ENCODE peak calls at places on chromosomes 7 and 10, in nine cellular contexts. M is thyroid gland, Q is heart left ventricle, J is HCT116, Z is H1, I is right lobe of liver, X is transverse colon, P is stomach, L is tibial nerve. S is an unnamed sample. For H3K36me3 and H3K4me1, the result is how much of the 10 kb centered on the place peaks cover.

GRCh38 chr10:128480601-128481000 is 354.4 kb upstream of the MKI67 start:
- DNase-seq in M (no peak), Q (no peak), J (no peak), Z (no peak), I (no peak), X (no peak), P (no peak), L (no peak), S (no peak)

GRCh38 chr10:11145498-11145855 is 127.8 kb downstream of the CELF2 start:
- DNase-seq in M (no peak), Q (peak), J (no peak), Z (no peak), I (no peak), X (peak), P (peak), L (no peak), S (no peak)

GRCh38 chr7:135186841-135187253 is 16.3 kb upstream of the CYREN start:
- DNase-seq in M (no peak), Q (no peak), J (no peak), Z (no peak), I (no peak), X (no peak), P (peak), L (no peak), S (no peak)

GRCh38 chr7:131604841-131605279 is 48.4 kb upstream of the PODXL start:
- DNase-seq in M (no peak), Q (no peak), J (no peak), Z (peak), I (no peak), X (no peak), P (no peak), L (no peak), S (no peak)

GRCh38 chr10:31099664-31100063 is 68.0 kb upstream of the ZNF438 start:
- DNase-seq in M (no peak), Q (no peak), J (peak), Z (peak), I (no peak), X (peak), P (peak), L (no peak), S (no peak)

GRCh38 chr10:49610015-49610734 is at the start of gene SLC18A3:
- DNase-seq in M (no peak), Q (no peak), J (no peak), Z (no peak), I (no peak), X (no peak), P (no peak), L (no peak), S (no peak)

GRCh38 chr10:71848325-71849277 is 2.5 kb downstream of the PSAP start:
- DNase-seq in M (no peak), Q (no peak), J (no peak), Z (no peak), I (no peak), X (no peak), P (no peak), L (no peak), S (no peak)

GRCh38 chr7:148963583-148964509 is 64.5 kb downstream of the PDIA4 start:
- DNase-seq in M (no peak), Q (peak), J (no peak), Z (no peak), I (no peak), X (peak), P (no peak), L (no peak), S (no peak)

GRCh38 chr7:102305414-102306268 is 19.0 kb downstream of the SH2B2 start:
- DNase-seq in M (no peak), Q (no peak), J (no peak), Z (no peak), I (no peak), X (peak), P (no peak), L (no peak), S (no peak)
- H3K36me3 ChIP-seq in M (under half), Q (under half), J (under half), Z (under half), I (under half), X (under half), P (under half), L (under half), S (under half)

GRCh38 chr10:133189726-133190125 is 29.7 kb downstream of the KNDC1 start:
- DNase-seq in M (no peak), Q (no peak), J (no peak), Z (no peak), I (no peak), X (no peak), P (no peak), L (no peak), S (no peak)
- TF ChIP-seq POLR2A in M (no peak), Q (no peak), J (no peak), Z (no peak), I (no peak), X (no peak), P (no peak), L (no peak), S (no peak)

DNA sequence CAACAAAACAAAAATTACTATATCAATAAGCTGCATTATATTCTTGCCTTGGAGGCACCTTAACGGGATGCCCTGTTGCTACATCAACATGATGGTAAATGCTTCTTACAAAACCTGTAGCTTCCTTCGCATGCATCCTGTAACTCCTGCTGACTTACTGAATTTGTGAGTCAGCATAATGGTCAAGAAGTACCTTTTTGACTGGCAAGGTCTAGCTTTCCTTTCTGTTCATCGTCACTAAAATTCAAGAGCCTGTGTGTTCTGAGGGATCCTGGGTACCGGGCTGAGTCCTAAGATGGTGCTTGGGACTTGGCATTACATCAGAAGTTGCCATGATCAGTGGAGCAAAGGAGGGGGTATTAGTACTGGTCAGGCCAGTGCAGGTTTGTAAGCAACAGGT is 4.9 kb downstream of the PFKFB3 start:
- DNase-seq in M (no peak), Q (no peak), J (no peak), Z (no peak), I (no peak), X (no peak), P (no peak), L (no peak), S (no peak)
- H3K4me1 ChIP-seq in M (under half), Q (under half), J (under half), Z (under half), I (under half), X (under half), P (under half), L (under half), S (under half)

GRCh38 chr10:987635-987905 is 664 bp upstream of the GTPBP4 start:
- DNase-seq in M (no peak), Q (no peak), J (no peak), Z (no peak), I (no peak), X (no peak), P (peak), L (peak), S (no peak)
- H3K36me3 ChIP-seq in M (under half), Q (under half), J (under half), Z (under half), I (under half), X (under half), P (under half), L (under half), S (under half)

GRCh38 chr10:73730153-73730906 is 13.8 kb upstream of the SEC24C start:
- DNase-seq in M (peak), Q (peak), J (peak), Z (peak), I (peak), X (peak), P (peak), L (peak), S (peak)
- TF ChIP-seq POLR2A in M (peak), Q (no peak), J (peak), Z (peak), I (peak), X (peak), P (no peak), L (peak), S (peak)

GRCh38 chr7:80216996-80217842 is 82.6 kb downstream of the GNAI1 start:
- DNase-seq in M (no peak), Q (no peak), J (no peak), Z (no peak), I (no peak), X (no peak), P (no peak), L (no peak), S (no peak)

GRCh38 chr7:80215734-80216133 is 81.1 kb downstream of the GNAI1 start:
- DNase-seq in M (no peak), Q (no peak), J (no peak), Z (no peak), I (no peak), X (no peak), P (no peak), L (no peak), S (no peak)

GRCh38 chr7:80210400-80210799 is 75.8 kb downstream of the GNAI1 start:
- DNase-seq in M (no peak), Q (no peak), J (no peak), Z (no peak), I (no peak), X (no peak), P (no peak), L (no peak), S (no peak)

GRCh38 chr7:80218723-80219122 is 84.1 kb downstream of the GNAI1 start:
- DNase-seq in M (no peak), Q (no peak), J (peak), Z (no peak), I (no peak), X (no peak), P (no peak), L (no peak), S (no peak)

GRCh38 chr7:80213814-80214213 is 79.2 kb downstream of the GNAI1 start:
- DNase-seq in M (no peak), Q (no peak), J (no peak), Z (no peak), I (no peak), X (no peak), P (no peak), L (no peak), S (no peak)
- H3K4me1 ChIP-seq in M (under half), Q (under half), J (under half), Z (under half), I (under half), X (under half), P (under half), L (under half), S (under half)

GRCh38 chr10:125808047-125808446 is 15.0 kb downstream of the UROS start:
- DNase-seq in M (no peak), Q (no peak), J (no peak), Z (no peak), I (no peak), X (no peak), P (no peak), L (no peak), S (no peak)

GRCh38 chr10:125812128-125812527 is 10.9 kb downstream of the UROS start:
- DNase-seq in M (no peak), Q (no peak), J (no peak), Z (no peak), I (no peak), X (no peak), P (no peak), L (no peak), S (no peak)

GRCh38 chr10:125816548-125816947 is 6.5 kb downstream of the UROS start:
- DNase-seq in M (no peak), Q (no peak), J (no peak), Z (no peak), I (no peak), X (no peak), P (no peak), L (no peak), S (no peak)

GRCh38 chr10:125815764-125816163 is 7.3 kb downstream of the UROS start:
- DNase-seq in M (no peak), Q (no peak), J (no peak), Z (no peak), I (no peak), X (no peak), P (no peak), L (no peak), S (no peak)

DNA sequence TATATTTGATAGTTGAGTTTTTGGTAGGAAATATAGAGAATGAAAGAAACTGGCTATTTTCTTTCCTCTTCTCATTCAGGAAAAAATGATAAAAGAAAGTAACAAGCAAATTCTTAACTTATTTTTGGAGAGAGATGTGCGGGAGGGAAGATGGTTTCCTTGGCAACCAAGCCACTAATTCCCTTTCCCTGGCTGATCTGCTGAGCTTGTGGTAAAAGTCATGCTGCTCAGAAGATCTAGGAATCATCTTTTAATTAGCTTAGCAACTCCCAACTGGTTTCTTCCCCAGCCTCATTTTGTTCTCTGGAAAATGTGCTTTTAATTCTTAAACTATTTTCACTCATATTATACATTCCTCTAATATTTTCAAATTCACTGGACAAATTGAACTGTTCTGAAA is 11.8 kb downstream of the UROS start:
- DNase-seq in M (no peak), Q (no peak), J (no peak), Z (no peak), I (no peak), X (no peak), P (no peak), L (no peak), S (no peak)
- H3K36me3 ChIP-seq in M (under half), Q (half or more), J (under half), Z (under half), I (under half), X (under half), P (half or more), L (under half), S (under half)